ENCODE peak calls at places on chromosomes 6 and 20, in ten cellular contexts. One of them, this sample, is unnamed.

GRCh38 chr6:169185011-169185521 is 68.6 kb downstream of the THBS2 start:
- DNase-seq in endothelial cell of umbilical vein: no peak
- DNase-seq in CD4-positive, alpha-beta T cell: no peak
- DNase-seq in AG10803: no peak
- DNase-seq in nephron progenitor cell: no peak
- DNase-seq in C1 segment of cervical spinal cord: no peak
- DNase-seq in cardiac fibroblast: no peak
- DNase-seq in putamen: no peak
- DNase-seq in activated CD8-positive, alpha-beta memory T cell treated with anti-CD3 and anti-CD28 coated beads for 24 hours: peak
- DNase-seq in fibroblast of lung: no peak
- DNase-seq in this sample: peak

GRCh38 chr6:134288538-134289203 is 29.2 kb downstream of the SGK1 start:
- DNase-seq in AG10803: peak
- DNase-seq in C1 segment of cervical spinal cord: no peak
- DNase-seq in fibroblast of lung: peak
- DNase-seq in CD4-positive, alpha-beta T cell: no peak
- DNase-seq in putamen: no peak
- DNase-seq in nephron progenitor cell: no peak
- DNase-seq in cardiac fibroblast: peak
- DNase-seq in endothelial cell of umbilical vein: peak
- DNase-seq in activated CD8-positive, alpha-beta memory T cell treated with anti-CD3 and anti-CD28 coated beads for 24 hours: no peak
- DNase-seq in this sample: no peak

GRCh38 chr6:80605165-80605989 is 498.9 kb downstream of the BCKDHB start:
- DNase-seq in C1 segment of cervical spinal cord: no peak
- DNase-seq in nephron progenitor cell: no peak
- DNase-seq in putamen: peak
- DNase-seq in endothelial cell of umbilical vein: peak
- DNase-seq in fibroblast of lung: peak
- DNase-seq in AG10803: peak
- DNase-seq in cardiac fibroblast: peak
- DNase-seq in CD4-positive, alpha-beta T cell: no peak
- DNase-seq in activated CD8-positive, alpha-beta memory T cell treated with anti-CD3 and anti-CD28 coated beads for 24 hours: no peak
- DNase-seq in this sample: no peak

GRCh38 chr20:3923818-3924217 is 34.6 kb downstream of the PANK2 start:
- DNase-seq in cardiac fibroblast: no peak
- DNase-seq in nephron progenitor cell: no peak
- DNase-seq in AG10803: peak
- DNase-seq in activated CD8-positive, alpha-beta memory T cell treated with anti-CD3 and anti-CD28 coated beads for 24 hours: no peak
- DNase-seq in fibroblast of lung: peak
- DNase-seq in CD4-positive, alpha-beta T cell: no peak
- DNase-seq in putamen: peak
- DNase-seq in C1 segment of cervical spinal cord: no peak
- DNase-seq in endothelial cell of umbilical vein: no peak
- DNase-seq in this sample: no peak

GRCh38 chr6:7230327-7230691 is 82.7 kb downstream of the SSR1 start:
- DNase-seq in endothelial cell of umbilical vein: no peak
- DNase-seq in putamen: no peak
- DNase-seq in activated CD8-positive, alpha-beta memory T cell treated with anti-CD3 and anti-CD28 coated beads for 24 hours: no peak
- DNase-seq in AG10803: no peak
- DNase-seq in fibroblast of lung: no peak
- DNase-seq in CD4-positive, alpha-beta T cell: no peak
- DNase-seq in C1 segment of cervical spinal cord: no peak
- DNase-seq in cardiac fibroblast: no peak
- DNase-seq in nephron progenitor cell: no peak
- DNase-seq in this sample: no peak

GRCh38 chr6:4714961-4715501 is 61.2 kb upstream of the CDYL start:
- DNase-seq in cardiac fibroblast: no peak
- DNase-seq in activated CD8-positive, alpha-beta memory T cell treated with anti-CD3 and anti-CD28 coated beads for 24 hours: no peak
- DNase-seq in putamen: no peak
- DNase-seq in fibroblast of lung: no peak
- DNase-seq in C1 segment of cervical spinal cord: no peak
- DNase-seq in AG10803: no peak
- DNase-seq in CD4-positive, alpha-beta T cell: no peak
- DNase-seq in endothelial cell of umbilical vein: no peak
- DNase-seq in nephron progenitor cell: no peak
- DNase-seq in this sample: no peak

GRCh38 chr20:35252037-35252461 is 25.6 kb downstream of the MMP24 start:
- DNase-seq in endothelial cell of umbilical vein: no peak
- DNase-seq in cardiac fibroblast: no peak
- DNase-seq in putamen: no peak
- DNase-seq in C1 segment of cervical spinal cord: no peak
- DNase-seq in fibroblast of lung: no peak
- DNase-seq in AG10803: no peak
- DNase-seq in CD4-positive, alpha-beta T cell: no peak
- DNase-seq in nephron progenitor cell: no peak
- DNase-seq in activated CD8-positive, alpha-beta memory T cell treated with anti-CD3 and anti-CD28 coated beads for 24 hours: no peak
- DNase-seq in this sample: no peak

GRCh38 chr6:240151-240550 is 52.1 kb upstream of the DUSP22 start:
- DNase-seq in nephron progenitor cell: no peak
- DNase-seq in activated CD8-positive, alpha-beta memory T cell treated with anti-CD3 and anti-CD28 coated beads for 24 hours: no peak
- DNase-seq in fibroblast of lung: no peak
- DNase-seq in cardiac fibroblast: no peak
- DNase-seq in C1 segment of cervical spinal cord: no peak
- DNase-seq in putamen: no peak
- DNase-seq in endothelial cell of umbilical vein: no peak
- DNase-seq in CD4-positive, alpha-beta T cell: no peak
- DNase-seq in AG10803: no peak
- DNase-seq in this sample: no peak

GRCh38 chr20:24136659-24137246 is 148.2 kb upstream of the GGTLC1 start:
- DNase-seq in C1 segment of cervical spinal cord: no peak
- DNase-seq in cardiac fibroblast: no peak
- DNase-seq in putamen: no peak
- DNase-seq in AG10803: no peak
- DNase-seq in fibroblast of lung: no peak
- DNase-seq in activated CD8-positive, alpha-beta memory T cell treated with anti-CD3 and anti-CD28 coated beads for 24 hours: peak
- DNase-seq in nephron progenitor cell: no peak
- DNase-seq in CD4-positive, alpha-beta T cell: no peak
- DNase-seq in endothelial cell of umbilical vein: no peak
- DNase-seq in this sample: no peak

GRCh38 chr6:41439524-41440418 is 104.4 kb downstream of the NCR2 start:
- DNase-seq in CD4-positive, alpha-beta T cell: no peak
- DNase-seq in C1 segment of cervical spinal cord: no peak
- DNase-seq in fibroblast of lung: no peak
- DNase-seq in endothelial cell of umbilical vein: no peak
- DNase-seq in nephron progenitor cell: no peak
- DNase-seq in cardiac fibroblast: no peak
- DNase-seq in putamen: no peak
- DNase-seq in AG10803: no peak
- DNase-seq in activated CD8-positive, alpha-beta memory T cell treated with anti-CD3 and anti-CD28 coated beads for 24 hours: no peak
- DNase-seq in this sample: no peak

GRCh38 chr6:50998905-50999304 is 180.2 kb downstream of the TFAP2B start:
- DNase-seq in nephron progenitor cell: no peak
- DNase-seq in fibroblast of lung: no peak
- DNase-seq in endothelial cell of umbilical vein: no peak
- DNase-seq in putamen: no peak
- DNase-seq in CD4-positive, alpha-beta T cell: no peak
- DNase-seq in activated CD8-positive, alpha-beta memory T cell treated with anti-CD3 and anti-CD28 coated beads for 24 hours: no peak
- DNase-seq in cardiac fibroblast: no peak
- DNase-seq in C1 segment of cervical spinal cord: no peak
- DNase-seq in AG10803: no peak
- DNase-seq in this sample: no peak

GRCh38 chr6:134698228-134698627 is 251.7 kb downstream of the ALDH8A1 start:
- DNase-seq in C1 segment of cervical spinal cord: no peak
- DNase-seq in activated CD8-positive, alpha-beta memory T cell treated with anti-CD3 and anti-CD28 coated beads for 24 hours: no peak
- DNase-seq in putamen: no peak
- DNase-seq in cardiac fibroblast: no peak
- DNase-seq in CD4-positive, alpha-beta T cell: no peak
- DNase-seq in fibroblast of lung: no peak
- DNase-seq in AG10803: peak
- DNase-seq in nephron progenitor cell: no peak
- DNase-seq in endothelial cell of umbilical vein: no peak
- DNase-seq in this sample: no peak

GRCh38 chr6:13303668-13304017 is 24.7 kb downstream of the TBC1D7 start:
- DNase-seq in endothelial cell of umbilical vein: peak
- DNase-seq in fibroblast of lung: peak
- DNase-seq in putamen: peak
- DNase-seq in C1 segment of cervical spinal cord: no peak
- DNase-seq in AG10803: peak
- DNase-seq in cardiac fibroblast: peak
- DNase-seq in activated CD8-positive, alpha-beta memory T cell treated with anti-CD3 and anti-CD28 coated beads for 24 hours: no peak
- DNase-seq in nephron progenitor cell: no peak
- DNase-seq in CD4-positive, alpha-beta T cell: no peak
- DNase-seq in this sample: peak

GRCh38 chr6:109461733-109462526 is 6.4 kb upstream of the MICAL1 start:
- DNase-seq in C1 segment of cervical spinal cord: no peak
- DNase-seq in cardiac fibroblast: no peak
- DNase-seq in nephron progenitor cell: no peak
- DNase-seq in activated CD8-positive, alpha-beta memory T cell treated with anti-CD3 and anti-CD28 coated beads for 24 hours: peak
- DNase-seq in fibroblast of lung: no peak
- DNase-seq in endothelial cell of umbilical vein: no peak
- DNase-seq in CD4-positive, alpha-beta T cell: no peak
- DNase-seq in putamen: no peak
- DNase-seq in AG10803: no peak
- DNase-seq in this sample: peak

GRCh38 chr6:15519681-15520080 is 143.1 kb downstream of the DTNBP1 start:
- DNase-seq in AG10803: no peak
- DNase-seq in fibroblast of lung: no peak
- DNase-seq in C1 segment of cervical spinal cord: no peak
- DNase-seq in activated CD8-positive, alpha-beta memory T cell treated with anti-CD3 and anti-CD28 coated beads for 24 hours: no peak
- DNase-seq in CD4-positive, alpha-beta T cell: no peak
- DNase-seq in nephron progenitor cell: no peak
- DNase-seq in cardiac fibroblast: no peak
- DNase-seq in endothelial cell of umbilical vein: no peak
- DNase-seq in putamen: no peak
- DNase-seq in this sample: no peak

GRCh38 chr6:2792330-2792729 is 27.1 kb downstream of the WRNIP1 start:
- DNase-seq in cardiac fibroblast: peak
- DNase-seq in AG10803: peak
- DNase-seq in activated CD8-positive, alpha-beta memory T cell treated with anti-CD3 and anti-CD28 coated beads for 24 hours: no peak
- DNase-seq in endothelial cell of umbilical vein: peak
- DNase-seq in fibroblast of lung: peak
- DNase-seq in putamen: no peak
- DNase-seq in C1 segment of cervical spinal cord: no peak
- DNase-seq in CD4-positive, alpha-beta T cell: no peak
- DNase-seq in nephron progenitor cell: no peak
- DNase-seq in this sample: no peak

GRCh38 chr20:34824026-34824860 is 1.2 kb downstream of the NCOA6 start:
- DNase-seq in CD4-positive, alpha-beta T cell: peak
- DNase-seq in fibroblast of lung: peak
- DNase-seq in C1 segment of cervical spinal cord: peak
- DNase-seq in putamen: peak
- DNase-seq in cardiac fibroblast: peak
- DNase-seq in AG10803: peak
- DNase-seq in endothelial cell of umbilical vein: peak
- DNase-seq in activated CD8-positive, alpha-beta memory T cell treated with anti-CD3 and anti-CD28 coated beads for 24 hours: peak
- DNase-seq in nephron progenitor cell: peak
- DNase-seq in this sample: peak

GRCh38 chr20:37749620-37750403 is 56.0 kb downstream of the CTNNBL1 start:
- DNase-seq in putamen: no peak
- DNase-seq in cardiac fibroblast: no peak
- DNase-seq in C1 segment of cervical spinal cord: no peak
- DNase-seq in nephron progenitor cell: no peak
- DNase-seq in CD4-positive, alpha-beta T cell: no peak
- DNase-seq in AG10803: no peak
- DNase-seq in activated CD8-positive, alpha-beta memory T cell treated with anti-CD3 and anti-CD28 coated beads for 24 hours: no peak
- DNase-seq in fibroblast of lung: no peak
- DNase-seq in endothelial cell of umbilical vein: no peak
- DNase-seq in this sample: no peak

GRCh38 chr20:44019638-44020335 is 105.1 kb downstream of the TOX2 start:
- DNase-seq in fibroblast of lung: peak
- DNase-seq in AG10803: peak
- DNase-seq in CD4-positive, alpha-beta T cell: peak
- DNase-seq in C1 segment of cervical spinal cord: no peak
- DNase-seq in endothelial cell of umbilical vein: peak
- DNase-seq in activated CD8-positive, alpha-beta memory T cell treated with anti-CD3 and anti-CD28 coated beads for 24 hours: peak
- DNase-seq in putamen: no peak
- DNase-seq in cardiac fibroblast: peak
- DNase-seq in nephron progenitor cell: no peak
- DNase-seq in this sample: no peak

GRCh38 chr20:52991783-52992182 is 19.6 kb downstream of the TSHZ2 start:
- DNase-seq in C1 segment of cervical spinal cord: no peak
- DNase-seq in activated CD8-positive, alpha-beta memory T cell treated with anti-CD3 and anti-CD28 coated beads for 24 hours: no peak
- DNase-seq in cardiac fibroblast: no peak
- DNase-seq in AG10803: no peak
- DNase-seq in putamen: no peak
- DNase-seq in fibroblast of lung: no peak
- DNase-seq in endothelial cell of umbilical vein: no peak
- DNase-seq in nephron progenitor cell: no peak
- DNase-seq in CD4-positive, alpha-beta T cell: no peak
- DNase-seq in this sample: no peak

GRCh38 chr6:159100789-159101182 is 56.0 kb upstream of the TAGAP start:
- DNase-seq in CD4-positive, alpha-beta T cell: no peak
- DNase-seq in activated CD8-positive, alpha-beta memory T cell treated with anti-CD3 and anti-CD28 coated beads for 24 hours: no peak
- DNase-seq in putamen: no peak
- DNase-seq in fibroblast of lung: no peak
- DNase-seq in AG10803: no peak
- DNase-seq in C1 segment of cervical spinal cord: no peak
- DNase-seq in cardiac fibroblast: no peak
- DNase-seq in endothelial cell of umbilical vein: no peak
- DNase-seq in nephron progenitor cell: no peak
- DNase-seq in this sample: no peak

GRCh38 chr6:3421763-3422456 is 34.9 kb downstream of the SLC22A23 start:
- DNase-seq in nephron progenitor cell: no peak
- DNase-seq in CD4-positive, alpha-beta T cell: no peak
- DNase-seq in putamen: no peak
- DNase-seq in cardiac fibroblast: peak
- DNase-seq in fibroblast of lung: peak
- DNase-seq in activated CD8-positive, alpha-beta memory T cell treated with anti-CD3 and anti-CD28 coated beads for 24 hours: no peak
- DNase-seq in endothelial cell of umbilical vein: peak
- DNase-seq in C1 segment of cervical spinal cord: no peak
- DNase-seq in AG10803: peak
- DNase-seq in this sample: peak